ENCODE peak calls at places on chromosome 2, in eight cellular contexts. Y, H, M, F, A, E, P and B are unnamed samples.

GRCh38 chr2:9095690-9096089 is 92.2 kb upstream of the MBOAT2 start:
- DNase-seq in E (no peak), P (peak), F (no peak), Y (no peak), A (peak), M (peak), H (no peak), B (peak)

GRCh38 chr2:71748227-71748626 is 294.9 kb downstream of the DYSF start:
- DNase-seq in A (no peak), Y (no peak), F (no peak), E (no peak), M (peak), H (no peak), P (no peak), B (no peak)

GRCh38 chr2:136894007-136894634 is 128.8 kb downstream of the THSD7B start:
- DNase-seq in F (no peak), A (no peak), M (no peak), H (no peak), P (no peak), E (no peak), Y (no peak), B (no peak)

GRCh38 chr2:70703900-70704549 is 64.0 kb downstream of the ADD2 start:
- DNase-seq in P (no peak), A (no peak), F (no peak), E (no peak), M (peak), H (no peak), Y (no peak), B (no peak)

GRCh38 chr2:242075683-242076082 is 206.2 kb downstream of the RTP5 start:
- DNase-seq in Y (no peak), E (no peak), F (no peak), M (peak), A (no peak), P (no peak), H (no peak), B (no peak)

GRCh38 chr2:180505203-180505602 is 475.2 kb upstream of the UBE2E3 start:
- DNase-seq in P (no peak), E (peak), H (no peak), A (no peak), M (peak), F (no peak), Y (no peak), B (peak)

GRCh38 chr2:108787209-108787558 is 613 bp downstream of the CCDC138 start:
- DNase-seq in Y (no peak), P (no peak), M (no peak), F (no peak), E (no peak), H (no peak), A (no peak), B (no peak)

GRCh38 chr2:241652142-241652541 is 14.6 kb downstream of the ATG4B start:
- DNase-seq in Y (no peak), F (no peak), P (no peak), A (no peak), H (no peak), M (no peak), E (no peak), B (no peak)

GRCh38 chr2:9434484-9434883 is 11.0 kb downstream of the CPSF3 start:
- DNase-seq in M (peak), H (no peak), Y (no peak), F (no peak), A (no peak), P (no peak), E (no peak), B (no peak)